ENCODE peak calls at places on chromosomes 3 and 15, in eight cellular contexts. K is WTC11, A is hepatocyte, B is GM10248, G is upper lobe of left lung, C is fibroblast of lung, P is Panc1, F is Calu3. I is an unnamed sample.
A peak's percentile ranks its signal among the peaks of the same experiment; 100 is the strongest.

GRCh38 chr3:23741403-23741706 is 64.4 kb upstream of the UBE2E1 start:
- DNase-seq in K (no peak), A (no peak), B (no peak), G (no peak), C (no peak), P (no peak), F (no peak), I (no peak)

GRCh38 chr3:16511561-16512434 is 1.7 kb downstream of the RFTN1 start:
- DNase-seq in K (no peak), A (no peak), B (peak; percentile 71), G (no peak), C (peak; percentile 90), P (no peak), F (no peak), I (peak; percentile 53)

GRCh38 chr15:40691737-40692136 is 3.2 kb upstream of the RAD51 start:
- DNase-seq in K (no peak), A (no peak), B (no peak), G (no peak), C (no peak), P (no peak), F (no peak), I (no peak)

GRCh38 chr3:114217266-114217665 is 20.1 kb downstream of the ZNF80 start:
- DNase-seq in K (no peak), A (no peak), B (no peak), G (no peak), C (no peak), P (no peak), F (no peak), I (no peak)

GRCh38 chr3:72352176-72352575 is 496.1 kb downstream of the SHQ1 start:
- DNase-seq in K (no peak), A (no peak), B (no peak), G (no peak), C (no peak), P (no peak), F (no peak), I (peak; percentile 45)

GRCh38 chr3:4988815-4989648 is 9.8 kb downstream of the BHLHE40 start:
- DNase-seq in K (no peak), A (peak; percentile 24), B (no peak), G (no peak), C (peak; percentile 48), P (no peak), F (no peak), I (peak; percentile 72)

GRCh38 chr15:40932146-40932545 is 3.0 kb downstream of the DLL4 start:
- DNase-seq in K (no peak), A (no peak), B (peak; percentile 50), G (no peak), C (no peak), P (no peak), F (no peak), I (no peak)

GRCh38 chr3:55491296-55491816 is 4.2 kb upstream of the WNT5A start:
- DNase-seq in K (no peak), A (peak; percentile 40), B (no peak), G (no peak), C (peak; percentile 97), P (no peak), F (no peak), I (no peak)

GRCh38 chr3:5569152-5569551 is 381.6 kb downstream of the EDEM1 start:
- DNase-seq in K (no peak), A (no peak), B (no peak), G (no peak), C (no peak), P (no peak), F (no peak), I (no peak)

GRCh38 chr3:112374334-112374734 is 41.4 kb downstream of the CD200 start:
- DNase-seq in K (no peak), A (no peak), B (no peak), G (no peak), C (peak; percentile 58), P (no peak), F (no peak), I (no peak)

GRCh38 chr15:85336870-85337269 is 43.5 kb upstream of the AKAP13 start:
- DNase-seq in K (no peak), A (no peak), B (no peak), G (no peak), C (no peak), P (no peak), F (no peak), I (no peak)

GRCh38 chr15:68434021-68434420 is 2.1 kb upstream of the ITGA11 start:
- DNase-seq in K (no peak), A (no peak), B (no peak), G (peak; percentile 17), C (no peak), P (no peak), F (no peak), I (no peak)

GRCh38 chr15:33201376-33202189 is 7.1 kb upstream of the FMN1 start:
- DNase-seq in K (peak; percentile 49), A (peak; percentile 81), B (peak; percentile 35), G (no peak), C (peak; percentile 64), P (peak; percentile 95), F (peak; percentile 58), I (peak; percentile 91)

GRCh38 chr3:103794656-103795055 is 1359.8 kb downstream of the ZPLD1 start:
- DNase-seq in K (no peak), A (peak; percentile 6), B (no peak), G (no peak), C (no peak), P (no peak), F (peak; percentile 2), I (peak; percentile 53)
- TF ChIP-seq CTCF in K (no peak), A (peak; percentile 41), B (no peak), G (no peak), C (no peak), P (peak; percentile 31), F (no peak), I (peak; percentile 67)

GRCh38 chr3:50122071-50122470 is 33.1 kb upstream of the SEMA3F start:
- DNase-seq in K (no peak), A (no peak), B (peak; percentile 18), G (no peak), C (no peak), P (no peak), F (no peak), I (peak; percentile 51)
- TF ChIP-seq CTCF in K (no peak), A (no peak), B (no peak), G (no peak), C (no peak), P (no peak), F (no peak), I (no peak)

DNA sequence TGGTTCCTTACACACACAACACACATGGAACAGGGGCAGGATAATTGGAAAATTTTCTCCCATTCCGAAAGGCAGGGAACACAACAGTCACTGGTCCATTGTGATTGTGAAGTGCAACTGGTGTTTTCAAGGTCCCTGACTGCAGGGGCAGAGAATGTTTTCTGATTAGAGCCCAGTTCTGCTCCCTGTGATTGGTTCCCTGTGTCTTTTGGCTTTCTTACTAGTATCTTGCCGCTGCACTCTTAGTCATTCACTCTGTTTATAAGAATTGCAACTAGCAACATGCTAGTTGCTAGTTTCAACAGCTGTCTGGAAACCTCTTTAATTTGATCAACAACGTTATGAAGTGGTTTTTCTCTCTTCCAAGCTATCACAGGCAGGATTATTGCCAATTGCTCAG is 177.4 kb downstream of the EPHA6 start:
- DNase-seq in K (no peak), A (no peak), B (no peak), G (no peak), C (no peak), P (no peak), F (no peak), I (no peak)
- TF ChIP-seq CTCF in K (no peak), A (no peak), B (no peak), G (no peak), C (no peak), P (no peak), F (no peak), I (no peak)

GRCh38 chr3:27110020-27110419 is 259.2 kb downstream of the NEK10 start:
- DNase-seq in K (no peak), A (no peak), B (no peak), G (no peak), C (no peak), P (no peak), F (no peak), I (no peak)

GRCh38 chr3:27108322-27108721 is 260.9 kb downstream of the NEK10 start:
- DNase-seq in K (no peak), A (no peak), B (no peak), G (no peak), C (no peak), P (no peak), F (no peak), I (no peak)

GRCh38 chr3:27105904-27106303 is 263.3 kb downstream of the NEK10 start:
- DNase-seq in K (peak; percentile 50), A (peak; percentile 46), B (no peak), G (no peak), C (no peak), P (no peak), F (peak; percentile 38), I (peak; percentile 81)
- TF ChIP-seq CTCF in K (no peak), A (peak; percentile 41), B (no peak), G (no peak), C (no peak), P (peak; percentile 27), F (peak; percentile 35), I (peak; percentile 76)

DNA sequence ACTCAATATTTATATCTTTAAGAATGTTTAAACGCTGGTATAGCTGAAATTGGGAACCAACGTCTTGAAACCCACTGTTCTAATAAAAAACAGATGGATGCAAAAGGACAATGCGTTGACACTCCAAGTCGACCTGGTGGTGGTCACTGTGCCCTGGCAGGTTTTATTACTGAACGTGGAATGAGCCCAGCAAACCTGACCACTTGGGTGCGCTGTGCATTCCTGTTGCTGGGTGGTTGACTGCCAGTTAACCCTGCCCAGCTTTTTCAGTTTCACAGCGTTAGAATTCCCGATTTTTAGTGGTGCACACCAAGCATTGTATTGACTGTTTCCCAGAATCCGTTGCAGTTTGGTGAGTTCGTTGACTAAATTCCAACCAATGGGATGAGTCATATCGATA is 384.4 kb downstream of the OCA2 start:
- DNase-seq in K (peak; percentile 65), A (no peak), B (no peak), G (no peak), C (no peak), P (no peak), F (no peak), I (peak; percentile 79)
- TF ChIP-seq CTCF in K (peak; percentile 23), A (no peak), B (no peak), G (no peak), C (no peak), P (no peak), F (no peak), I (peak; percentile 66)

GRCh38 chr3:171159024-171159821 is 132.7 kb upstream of the SLC2A2 start:
- DNase-seq in K (no peak), A (no peak), B (no peak), G (peak; percentile 47), C (no peak), P (no peak), F (no peak), I (no peak)

GRCh38 chr3:171155122-171155700 is 128.7 kb upstream of the SLC2A2 start:
- DNase-seq in K (no peak), A (no peak), B (no peak), G (no peak), C (peak; percentile 37), P (no peak), F (no peak), I (no peak)

GRCh38 chr3:171157980-171158379 is 131.5 kb upstream of the SLC2A2 start:
- DNase-seq in K (no peak), A (no peak), B (no peak), G (no peak), C (no peak), P (no peak), F (no peak), I (no peak)

GRCh38 chr3:171156455-171157005 is 130.0 kb upstream of the SLC2A2 start:
- DNase-seq in K (no peak), A (no peak), B (no peak), G (no peak), C (peak; percentile 94), P (no peak), F (no peak), I (peak; percentile 60)

GRCh38 chr3:171157286-171157685 is 130.8 kb upstream of the SLC2A2 start:
- DNase-seq in K (peak; percentile 14), A (no peak), B (no peak), G (peak; percentile 59), C (no peak), P (no peak), F (no peak), I (peak; percentile 75)
- TF ChIP-seq CTCF in K (no peak), A (no peak), B (no peak), G (no peak), C (peak; percentile 29), P (no peak), F (no peak), I (peak; percentile 38)

I was measured in endodermal cell.